ENCODE peak calls at places on chromosomes 6 and 20, in five cellular contexts. One of them, this sample, is unnamed.

GRCh38 chr20:63115651-63116411 is 100.1 kb downstream of the YTHDF1 start:
- DNase-seq in psoas muscle: peak
- DNase-seq in upper lobe of left lung: no peak
- DNase-seq in ascending aorta: no peak
- DNase-seq in body of pancreas: no peak
- DNase-seq in this sample: no peak

GRCh38 chr6:42093582-42094329 is 43.4 kb downstream of the TAF8 start:
- DNase-seq in psoas muscle: no peak
- DNase-seq in upper lobe of left lung: peak
- DNase-seq in ascending aorta: no peak
- DNase-seq in body of pancreas: peak
- DNase-seq in this sample: no peak

GRCh38 chr20:36307412-36308317 is 1.5 kb downstream of the DLGAP4 start:
- DNase-seq in psoas muscle: no peak
- DNase-seq in upper lobe of left lung: no peak
- DNase-seq in ascending aorta: no peak
- DNase-seq in body of pancreas: no peak
- DNase-seq in this sample: no peak

GRCh38 chr20:45419188-45420091 is 3.5 kb downstream of the PIGT start:
- DNase-seq in psoas muscle: peak
- DNase-seq in upper lobe of left lung: peak
- DNase-seq in ascending aorta: no peak
- DNase-seq in body of pancreas: peak
- DNase-seq in this sample: peak

GRCh38 chr6:121951918-121952379 is 447.5 kb upstream of the HSF2 start:
- DNase-seq in psoas muscle: no peak
- DNase-seq in upper lobe of left lung: no peak
- DNase-seq in ascending aorta: peak
- DNase-seq in body of pancreas: peak
- DNase-seq in this sample: peak

GRCh38 chr6:26157150-26157837 is 70.1 kb downstream of the HFE start:
- DNase-seq in psoas muscle: peak
- DNase-seq in upper lobe of left lung: peak
- DNase-seq in ascending aorta: no peak
- DNase-seq in body of pancreas: peak
- DNase-seq in this sample: no peak

GRCh38 chr20:45336530-45337366 is 11.5 kb downstream of the SDC4 start:
- DNase-seq in psoas muscle: peak
- DNase-seq in upper lobe of left lung: no peak
- DNase-seq in ascending aorta: peak
- DNase-seq in body of pancreas: no peak
- DNase-seq in this sample: peak

GRCh38 chr6:21751608-21752007 is 158.1 kb downstream of the SOX4 start:
- DNase-seq in psoas muscle: no peak
- DNase-seq in upper lobe of left lung: no peak
- DNase-seq in ascending aorta: no peak
- DNase-seq in body of pancreas: no peak
- DNase-seq in this sample: no peak

GRCh38 chr6:40723967-40724366 is 136.8 kb upstream of the LRFN2 start:
- DNase-seq in psoas muscle: no peak
- DNase-seq in upper lobe of left lung: no peak
- DNase-seq in ascending aorta: no peak
- DNase-seq in body of pancreas: no peak
- DNase-seq in this sample: peak

GRCh38 chr6:56430629-56431600 is 183.5 kb upstream of the COL21A1 start:
- DNase-seq in psoas muscle: no peak
- DNase-seq in upper lobe of left lung: no peak
- DNase-seq in ascending aorta: no peak
- DNase-seq in body of pancreas: no peak
- DNase-seq in this sample: no peak

GRCh38 chr20:48659888-48660287 is 167.9 kb downstream of the PREX1 start:
- DNase-seq in psoas muscle: no peak
- DNase-seq in upper lobe of left lung: no peak
- DNase-seq in ascending aorta: no peak
- DNase-seq in body of pancreas: peak
- DNase-seq in this sample: no peak

GRCh38 chr6:16438677-16439615 is 200.6 kb downstream of the GMPR start:
- DNase-seq in psoas muscle: no peak
- DNase-seq in upper lobe of left lung: no peak
- DNase-seq in ascending aorta: no peak
- DNase-seq in body of pancreas: no peak
- DNase-seq in this sample: no peak

GRCh38 chr6:69732045-69732444 is 64.8 kb downstream of the LMBRD1 start:
- DNase-seq in psoas muscle: no peak
- DNase-seq in upper lobe of left lung: no peak
- DNase-seq in ascending aorta: no peak
- DNase-seq in body of pancreas: no peak
- DNase-seq in this sample: no peak

GRCh38 chr20:31718952-31719643 is 3.6 kb downstream of the BCL2L1 start:
- DNase-seq in psoas muscle: no peak
- DNase-seq in upper lobe of left lung: peak
- DNase-seq in ascending aorta: no peak
- DNase-seq in body of pancreas: no peak
- DNase-seq in this sample: no peak

GRCh38 chr6:6998194-6998569 is 109.6 kb upstream of the RREB1 start:
- DNase-seq in psoas muscle: peak
- DNase-seq in upper lobe of left lung: no peak
- DNase-seq in ascending aorta: no peak
- DNase-seq in body of pancreas: no peak
- DNase-seq in this sample: no peak

GRCh38 chr6:145798530-145798929 is 16.1 kb downstream of the FBXO30 start:
- DNase-seq in psoas muscle: no peak
- DNase-seq in upper lobe of left lung: no peak
- DNase-seq in ascending aorta: no peak
- DNase-seq in body of pancreas: no peak
- DNase-seq in this sample: no peak

GRCh38 chr20:63819224-63819917 is 11.7 kb downstream of the ZBTB46 start:
- DNase-seq in psoas muscle: no peak
- DNase-seq in upper lobe of left lung: no peak
- DNase-seq in ascending aorta: no peak
- DNase-seq in body of pancreas: no peak
- DNase-seq in this sample: no peak

GRCh38 chr6:157461000-157461915 is 80.3 kb downstream of the ZDHHC14 start:
- DNase-seq in psoas muscle: no peak
- DNase-seq in upper lobe of left lung: no peak
- DNase-seq in ascending aorta: no peak
- DNase-seq in body of pancreas: peak
- DNase-seq in this sample: no peak

GRCh38 chr6:115190534-115190933 is 847.7 kb upstream of the HS3ST5 start:
- DNase-seq in psoas muscle: no peak
- DNase-seq in upper lobe of left lung: no peak
- DNase-seq in ascending aorta: no peak
- DNase-seq in body of pancreas: no peak
- DNase-seq in this sample: no peak

GRCh38 chr6:33974471-33974870 is 170.7 kb upstream of the MLN start:
- DNase-seq in psoas muscle: no peak
- DNase-seq in upper lobe of left lung: no peak
- DNase-seq in ascending aorta: no peak
- DNase-seq in body of pancreas: no peak
- DNase-seq in this sample: no peak

GRCh38 chr20:49187330-49188100 is 619 bp downstream of the STAU1 start:
- DNase-seq in psoas muscle: peak
- DNase-seq in upper lobe of left lung: peak
- DNase-seq in ascending aorta: no peak
- DNase-seq in body of pancreas: peak
- DNase-seq in this sample: no peak

GRCh38 chr20:62740286-62741141 is 31.9 kb downstream of the NTSR1 start:
- DNase-seq in psoas muscle: peak
- DNase-seq in upper lobe of left lung: peak
- DNase-seq in ascending aorta: peak
- DNase-seq in body of pancreas: peak
- DNase-seq in this sample: peak

GRCh38 chr20:31841928-31842327 is 3.5 kb downstream of the FOXS1 start:
- DNase-seq in psoas muscle: peak
- DNase-seq in upper lobe of left lung: no peak
- DNase-seq in ascending aorta: peak
- DNase-seq in body of pancreas: no peak
- DNase-seq in this sample: no peak

GRCh38 chr6:132673376-132674094 is 14.6 kb upstream of the TAAR1 start:
- DNase-seq in psoas muscle: no peak
- DNase-seq in upper lobe of left lung: no peak
- DNase-seq in ascending aorta: no peak
- DNase-seq in body of pancreas: no peak
- DNase-seq in this sample: no peak

GRCh38 chr6:163419413-163420314 is 5.1 kb downstream of the QKI start:
- DNase-seq in psoas muscle: no peak
- DNase-seq in upper lobe of left lung: no peak
- DNase-seq in ascending aorta: no peak
- DNase-seq in body of pancreas: no peak
- DNase-seq in this sample: no peak

GRCh38 chr6:136920216-136920857 is 1.8 kb upstream of the SLC35D3 start:
- DNase-seq in psoas muscle: no peak
- DNase-seq in upper lobe of left lung: no peak
- DNase-seq in ascending aorta: no peak
- DNase-seq in body of pancreas: no peak
- DNase-seq in this sample: no peak

GRCh38 chr20:3043381-3043780 is at the start of gene GNRH2:
- DNase-seq in psoas muscle: no peak
- DNase-seq in upper lobe of left lung: no peak
- DNase-seq in ascending aorta: no peak
- DNase-seq in body of pancreas: no peak
- DNase-seq in this sample: no peak

GRCh38 chr6:33926451-33926850 is 122.6 kb upstream of the MLN start:
- DNase-seq in psoas muscle: no peak
- DNase-seq in upper lobe of left lung: no peak
- DNase-seq in ascending aorta: no peak
- DNase-seq in body of pancreas: no peak
- DNase-seq in this sample: no peak

GRCh38 chr20:46572181-46572580 is 21.7 kb upstream of the OCSTAMP start:
- DNase-seq in psoas muscle: no peak
- DNase-seq in upper lobe of left lung: peak
- DNase-seq in ascending aorta: no peak
- DNase-seq in body of pancreas: peak
- DNase-seq in this sample: no peak

GRCh38 chr6:52104979-52105378 is 17.6 kb upstream of the PKHD1 start:
- DNase-seq in psoas muscle: no peak
- DNase-seq in upper lobe of left lung: no peak
- DNase-seq in ascending aorta: no peak
- DNase-seq in body of pancreas: no peak
- DNase-seq in this sample: no peak

DNA sequence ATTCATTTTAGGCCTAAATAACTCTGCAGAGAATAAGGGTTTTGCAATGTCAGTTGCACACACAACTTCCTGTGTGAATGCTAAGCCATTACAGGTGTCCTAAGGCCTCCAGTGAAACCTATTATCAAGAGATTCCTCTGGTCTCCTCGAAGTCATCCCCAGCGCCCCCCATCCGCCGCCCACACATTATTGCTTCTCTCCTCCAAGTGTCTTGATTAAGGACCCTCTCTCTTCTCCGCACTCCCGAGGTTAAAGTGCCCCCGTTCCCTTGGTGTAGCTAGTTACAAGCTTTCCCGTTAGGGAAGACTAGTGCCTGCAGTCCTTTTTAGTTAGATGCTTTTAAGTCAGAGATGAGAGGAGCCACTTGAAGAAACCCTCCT is 1.2 kb downstream of the HIVEP2 start:
- DNase-seq in psoas muscle: no peak
- DNase-seq in upper lobe of left lung: no peak
- DNase-seq in ascending aorta: no peak
- DNase-seq in body of pancreas: no peak
- DNase-seq in this sample: no peak
- TF ChIP-seq CTCF in psoas muscle: no peak
- TF ChIP-seq CTCF in upper lobe of left lung: no peak
- TF ChIP-seq CTCF in ascending aorta: no peak
- TF ChIP-seq CTCF in body of pancreas: no peak
- TF ChIP-seq CTCF in this sample: no peak

DNA sequence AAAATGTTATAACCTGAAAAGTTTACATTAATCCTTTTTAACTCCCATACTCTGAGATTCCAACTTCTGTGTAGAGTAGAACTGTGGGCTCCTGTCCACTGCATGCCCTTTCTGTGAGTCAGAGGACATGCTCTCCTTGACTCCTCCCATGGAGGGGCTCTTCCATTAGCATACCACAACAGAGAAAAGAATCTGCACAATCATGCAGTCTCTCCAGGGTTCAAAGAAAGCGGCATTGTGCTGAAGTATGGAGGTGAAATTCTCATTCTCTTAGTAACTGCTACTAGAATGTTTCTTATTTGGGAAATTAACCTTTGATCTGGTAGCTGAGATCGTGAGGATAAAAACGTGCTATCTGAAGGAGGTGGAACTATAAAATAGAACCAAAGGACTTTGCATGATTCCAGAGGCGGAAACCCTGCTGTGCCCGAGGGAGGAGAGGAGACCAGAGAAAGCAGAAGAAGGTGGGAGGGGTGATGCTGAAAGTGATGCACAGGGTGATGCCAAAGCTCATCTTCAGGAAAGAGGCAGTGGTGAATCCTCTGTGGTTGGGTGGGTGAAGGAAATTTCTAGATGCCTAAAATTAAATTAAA is 202.2 kb upstream of the PCSK2 start:
- DNase-seq in psoas muscle: no peak
- DNase-seq in upper lobe of left lung: no peak
- DNase-seq in ascending aorta: no peak
- DNase-seq in body of pancreas: no peak
- DNase-seq in this sample: no peak
- H3K4me3 ChIP-seq in psoas muscle: no peak
- H3K4me3 ChIP-seq in upper lobe of left lung: no peak
- H3K4me3 ChIP-seq in ascending aorta: no peak
- H3K4me3 ChIP-seq in body of pancreas: no peak
- H3K4me3 ChIP-seq in this sample: no peak

GRCh38 chr20:52569201-52569600 is 377.6 kb upstream of the ZFP64 start:
- DNase-seq in psoas muscle: no peak
- DNase-seq in upper lobe of left lung: no peak
- DNase-seq in ascending aorta: no peak
- DNase-seq in body of pancreas: no peak
- DNase-seq in this sample: no peak

GRCh38 chr20:52577696-52578095 is 386.1 kb upstream of the ZFP64 start:
- DNase-seq in psoas muscle: no peak
- DNase-seq in upper lobe of left lung: no peak
- DNase-seq in ascending aorta: no peak
- DNase-seq in body of pancreas: no peak
- DNase-seq in this sample: no peak

GRCh38 chr20:52578559-52578958 is 387.0 kb upstream of the ZFP64 start:
- DNase-seq in psoas muscle: no peak
- DNase-seq in upper lobe of left lung: no peak
- DNase-seq in ascending aorta: no peak
- DNase-seq in body of pancreas: no peak
- DNase-seq in this sample: no peak

DNA sequence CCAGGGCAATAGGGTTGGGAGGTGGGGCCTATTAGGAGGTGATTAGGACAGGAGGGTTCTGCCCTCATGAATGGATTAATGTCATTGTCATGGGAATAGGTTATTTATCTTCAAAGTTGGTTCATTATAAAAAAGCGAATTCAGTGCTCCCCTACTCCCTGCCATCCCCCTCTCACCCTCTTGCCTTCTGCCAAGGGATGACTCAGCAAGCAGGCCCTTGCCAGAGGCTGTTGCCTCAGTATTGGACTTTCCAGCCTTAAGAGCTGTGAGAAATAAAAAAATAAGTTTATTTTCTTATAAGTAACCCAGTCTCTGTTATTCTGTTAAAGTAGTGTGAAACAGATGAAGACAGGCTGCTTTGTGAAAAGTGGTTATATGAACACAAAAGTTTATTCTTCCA is 381.1 kb upstream of the ZFP64 start:
- DNase-seq in psoas muscle: no peak
- DNase-seq in upper lobe of left lung: no peak
- DNase-seq in ascending aorta: no peak
- DNase-seq in body of pancreas: no peak
- DNase-seq in this sample: no peak
- TF ChIP-seq CTCF in psoas muscle: no peak
- TF ChIP-seq CTCF in upper lobe of left lung: no peak
- TF ChIP-seq CTCF in ascending aorta: no peak
- TF ChIP-seq CTCF in body of pancreas: no peak
- TF ChIP-seq CTCF in this sample: no peak

GRCh38 chr20:366719-367485 is 13.7 kb upstream of the TRIB3 start:
- DNase-seq in psoas muscle: no peak
- DNase-seq in upper lobe of left lung: no peak
- DNase-seq in ascending aorta: no peak
- DNase-seq in body of pancreas: no peak
- DNase-seq in this sample: no peak
- H3K4me3 ChIP-seq in psoas muscle: no peak
- H3K4me3 ChIP-seq in upper lobe of left lung: no peak
- H3K4me3 ChIP-seq in ascending aorta: no peak
- H3K4me3 ChIP-seq in body of pancreas: no peak
- H3K4me3 ChIP-seq in this sample: no peak

This sample was measured in AG09309.